ENCODE peak calls at places on chromosome 11, in five cellular contexts. E is stomach, S is hepatocyte, W is neural progenitor cell, M is psoas muscle. C is an unnamed sample. For H3K4me1, the result is how much of the 10 kb centered on the place peaks cover.

GRCh38 chr11:78419327-78419726 is 1.7 kb upstream of the GAB2 start:
- DNase-seq in E (peak), S (peak), W (no peak), M (peak), C (peak)

GRCh38 chr11:13834463-13834862 is 128.1 kb upstream of the SPON1 start:
- DNase-seq in E (no peak), S (no peak), W (peak), M (no peak), C (no peak)

GRCh38 chr11:128465946-128466688 is 121.2 kb downstream of the ETS1 start:
- DNase-seq in E (no peak), S (no peak), W (no peak), M (no peak), C (no peak)

GRCh38 chr11:112227002-112227401 is 774 bp downstream of the PTS start:
- DNase-seq in E (no peak), S (peak), W (peak), M (no peak), C (peak)

GRCh38 chr11:70128435-70128906 is 50.4 kb downstream of the ANO1 start:
- DNase-seq in E (peak), S (no peak), W (no peak), M (no peak), C (peak)

GRCh38 chr11:37105456-37105855 is 507.4 kb upstream of the RAG2 start:
- DNase-seq in E (no peak), S (no peak), W (no peak), M (no peak), C (no peak)

GRCh38 chr11:72781313-72782080 is 12.3 kb downstream of the STARD10 start:
- DNase-seq in E (peak), S (peak), W (peak), M (peak), C (peak)

GRCh38 chr11:67269401-67270255 is 3.4 kb downstream of the GRK2 start:
- DNase-seq in E (peak), S (no peak), W (no peak), M (peak), C (no peak)

GRCh38 chr11:41456288-41456687 is 3.2 kb downstream of the LRRC4C start:
- DNase-seq in E (no peak), S (no peak), W (peak), M (no peak), C (no peak)

GRCh38 chr11:65205602-65205967 is 23.9 kb downstream of the CAPN1 start:
- DNase-seq in E (peak), S (no peak), W (no peak), M (peak), C (no peak)

GRCh38 chr11:123111465-123111864 is 49.5 kb upstream of the HSPA8 start:
- DNase-seq in E (no peak), S (peak), W (peak), M (no peak), C (peak)

GRCh38 chr11:35390737-35391682 is 28.3 kb downstream of the SLC1A2 start:
- DNase-seq in E (peak), S (peak), W (no peak), M (no peak), C (peak)

GRCh38 chr11:113705871-113706654 is at the start of gene TMPRSS5:
- DNase-seq in E (no peak), S (no peak), W (peak), M (no peak), C (no peak)

GRCh38 chr11:73143126-73143838 is 1.2 kb upstream of the FCHSD2 start:
- DNase-seq in E (no peak), S (peak), W (peak), M (no peak), C (peak)

GRCh38 chr11:125257185-125257584 is 92.6 kb downstream of the PKNOX2 start:
- DNase-seq in E (no peak), S (no peak), W (peak), M (no peak), C (no peak)

GRCh38 chr11:108101090-108101775 is 20.1 kb upstream of the ACAT1 start:
- DNase-seq in E (no peak), S (no peak), W (no peak), M (no peak), C (no peak)

GRCh38 chr11:108093128-108093904 is 28.1 kb upstream of the ACAT1 start:
- DNase-seq in E (no peak), S (no peak), W (no peak), M (no peak), C (peak)

GRCh38 chr11:108092134-108092533 is 29.2 kb upstream of the ACAT1 start:
- DNase-seq in E (no peak), S (no peak), W (no peak), M (no peak), C (no peak)

GRCh38 chr11:108097179-108097578 is 24.2 kb upstream of the ACAT1 start:
- DNase-seq in E (no peak), S (no peak), W (no peak), M (no peak), C (no peak)
- H3K4me1 ChIP-seq in E (under half), S (under half), W (under half), M (under half), C (under half)

DNA sequence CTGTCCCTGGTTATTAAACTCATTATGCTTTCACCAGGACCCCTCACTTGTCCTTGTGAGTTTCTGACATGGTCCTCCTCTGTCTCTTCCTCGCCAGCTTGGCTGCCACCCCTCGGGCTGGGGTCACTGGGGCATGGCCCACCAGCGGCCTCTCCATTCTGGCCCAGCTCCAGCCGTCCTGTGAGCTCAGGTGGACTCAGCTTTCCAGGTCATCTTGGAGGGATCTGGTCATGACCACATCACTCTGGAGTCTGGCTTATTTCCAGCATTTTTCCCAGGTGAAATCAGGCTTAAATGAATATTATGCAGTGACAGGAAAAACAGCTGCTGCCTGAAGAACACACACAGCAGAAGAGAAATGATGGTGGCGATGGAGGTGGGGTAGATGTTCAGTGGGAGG is 224.5 kb downstream of the ADAMTS15 start:
- DNase-seq in E (no peak), S (peak), W (no peak), M (no peak), C (no peak)
- H3K4me1 ChIP-seq in E (under half), S (under half), W (under half), M (under half), C (under half)

GRCh38 chr11:21908211-21908610 is 284.7 kb upstream of the ANO5 start:
- DNase-seq in E (no peak), S (no peak), W (no peak), M (no peak), C (no peak)
- H3K4me1 ChIP-seq in E (under half), S (under half), W (under half), M (under half), C (under half)

GRCh38 chr11:96260526-96260925 is 82.5 kb downstream of the MAML2 start:
- DNase-seq in E (no peak), S (no peak), W (no peak), M (no peak), C (no peak)
- H3K4me1 ChIP-seq in E (under half), S (under half), W (under half), M (under half), C (half or more)

DNA sequence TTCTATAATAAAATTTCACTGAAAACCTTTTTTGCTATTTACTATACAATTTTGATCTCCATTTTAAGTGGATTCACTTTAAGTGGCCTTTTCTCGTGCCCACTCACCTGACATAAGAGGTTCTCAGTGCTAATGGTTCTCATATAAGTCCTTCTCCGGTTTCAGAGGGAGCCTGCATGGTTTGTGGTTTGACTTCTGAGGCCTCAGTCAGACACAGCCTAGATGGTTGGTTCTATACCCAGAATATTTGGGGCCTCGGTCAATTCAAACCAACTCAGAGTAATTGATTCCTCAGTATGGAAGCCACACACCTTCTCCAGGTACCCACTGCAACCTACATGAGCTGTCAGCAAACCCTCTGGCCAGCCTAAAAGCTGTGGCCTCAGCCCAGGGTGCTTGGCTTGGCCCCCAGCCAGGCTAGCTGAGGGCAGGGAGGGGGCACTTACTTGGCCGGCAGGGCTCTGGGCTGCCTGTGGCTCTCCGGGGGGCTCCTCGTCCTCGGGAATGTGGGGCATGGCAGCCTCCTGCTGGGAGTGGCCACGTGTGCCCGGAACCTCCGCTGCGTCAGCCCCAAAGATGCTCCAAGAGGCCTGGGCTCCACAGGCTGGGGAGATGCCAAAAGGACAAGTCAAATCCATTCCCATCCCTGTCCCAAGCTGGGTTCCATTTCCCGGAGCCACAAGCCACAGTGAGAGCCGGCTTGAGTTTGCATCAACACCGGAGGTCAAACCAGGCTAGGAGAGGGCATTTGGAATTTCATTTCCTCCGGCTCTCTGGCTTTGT is 41.8 kb downstream of the IRAG1 start:
- DNase-seq in E (no peak), S (no peak), W (no peak), M (no peak), C (no peak)
- H3K4me1 ChIP-seq in E (under half), S (under half), W (under half), M (under half), C (under half)

GRCh38 chr11:1003159-1003558 is 33.4 kb downstream of the MUC6 start:
- DNase-seq in E (no peak), S (no peak), W (no peak), M (no peak), C (no peak)

GRCh38 chr11:1008001-1008400 is 28.5 kb downstream of the MUC6 start:
- DNase-seq in E (no peak), S (no peak), W (no peak), M (no peak), C (no peak)

GRCh38 chr11:1006762-1007161 is 29.8 kb downstream of the MUC6 start:
- DNase-seq in E (peak), S (no peak), W (no peak), M (no peak), C (no peak)

GRCh38 chr11:1007279-1007678 is 29.2 kb downstream of the MUC6 start:
- DNase-seq in E (no peak), S (no peak), W (no peak), M (no peak), C (no peak)

GRCh38 chr11:1005913-1006312 is 30.6 kb downstream of the MUC6 start:
- DNase-seq in E (peak), S (no peak), W (no peak), M (peak), C (no peak)
- H3K4me1 ChIP-seq in E (under half), S (under half), W (under half), M (under half), C (under half)

DNA sequence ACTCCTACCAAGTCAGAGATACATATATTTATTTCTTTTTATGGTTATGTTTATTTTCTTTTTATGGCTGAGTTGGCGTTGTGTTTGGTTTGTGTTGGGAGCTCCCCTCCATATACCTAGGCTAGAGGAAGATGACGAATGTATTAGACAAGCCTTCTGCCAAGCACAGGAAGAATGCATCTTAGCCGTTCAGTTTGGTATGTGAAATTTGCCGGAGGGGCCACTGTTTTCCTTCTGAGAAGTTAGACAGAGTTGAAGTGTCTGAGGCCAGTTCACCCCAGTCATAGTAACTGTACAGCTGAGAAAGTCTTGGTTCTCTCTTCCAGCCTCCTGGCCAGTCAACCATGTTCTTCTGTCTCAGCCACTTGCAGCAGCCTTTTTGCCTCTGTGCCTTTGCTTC is 29.8 kb downstream of the TEAD1 start:
- DNase-seq in E (no peak), S (no peak), W (no peak), M (no peak), C (peak)
- H3K4me1 ChIP-seq in E (under half), S (under half), W (half or more), M (half or more), C (under half)

C was measured in adipocyte.